ENCODE peak calls at places on chromosome 5, in six cellular contexts. One of them, this sample, is unnamed.

GRCh38 chr5:20572560-20572959 is 584.6 kb upstream of the CDH18 start:
- DNase-seq in sigmoid colon: no peak
- DNase-seq in IMR-90: peak
- DNase-seq in fibroblast of mammary gland: peak
- DNase-seq in cardiac fibroblast: peak
- DNase-seq in left ventricle myocardium inferior: no peak
- DNase-seq in this sample: no peak

GRCh38 chr5:163330723-163331668 is 106.4 kb upstream of the CCNG1 start:
- DNase-seq in sigmoid colon: no peak
- DNase-seq in IMR-90: no peak
- DNase-seq in fibroblast of mammary gland: no peak
- DNase-seq in cardiac fibroblast: no peak
- DNase-seq in left ventricle myocardium inferior: no peak
- DNase-seq in this sample: peak

GRCh38 chr5:302951-303350 is 18.6 kb upstream of the AHRR start:
- DNase-seq in sigmoid colon: peak
- DNase-seq in IMR-90: no peak
- DNase-seq in fibroblast of mammary gland: no peak
- DNase-seq in cardiac fibroblast: no peak
- DNase-seq in left ventricle myocardium inferior: no peak
- DNase-seq in this sample: peak

GRCh38 chr5:61754792-61755191 is 422.7 kb downstream of the ZSWIM6 start:
- DNase-seq in sigmoid colon: no peak
- DNase-seq in IMR-90: no peak
- DNase-seq in fibroblast of mammary gland: no peak
- DNase-seq in cardiac fibroblast: no peak
- DNase-seq in left ventricle myocardium inferior: no peak
- DNase-seq in this sample: no peak

GRCh38 chr5:130164966-130165365 is 260.7 kb downstream of the CHSY3 start:
- DNase-seq in sigmoid colon: no peak
- DNase-seq in IMR-90: no peak
- DNase-seq in fibroblast of mammary gland: peak
- DNase-seq in cardiac fibroblast: peak
- DNase-seq in left ventricle myocardium inferior: no peak
- DNase-seq in this sample: no peak

GRCh38 chr5:156815988-156816599 is 34.0 kb upstream of the PPP1R2B start:
- DNase-seq in sigmoid colon: no peak
- DNase-seq in IMR-90: peak
- DNase-seq in fibroblast of mammary gland: peak
- DNase-seq in cardiac fibroblast: peak
- DNase-seq in left ventricle myocardium inferior: no peak
- DNase-seq in this sample: peak

GRCh38 chr5:116421080-116421629 is 153.5 kb downstream of the SEMA6A start:
- DNase-seq in sigmoid colon: no peak
- DNase-seq in IMR-90: no peak
- DNase-seq in fibroblast of mammary gland: no peak
- DNase-seq in cardiac fibroblast: no peak
- DNase-seq in left ventricle myocardium inferior: no peak
- DNase-seq in this sample: no peak

GRCh38 chr5:14208071-14209021 is 65.2 kb downstream of the TRIO start:
- DNase-seq in sigmoid colon: no peak
- DNase-seq in IMR-90: peak
- DNase-seq in fibroblast of mammary gland: peak
- DNase-seq in cardiac fibroblast: peak
- DNase-seq in left ventricle myocardium inferior: no peak
- DNase-seq in this sample: no peak

GRCh38 chr5:141771031-141771430 is 89.0 kb upstream of the ARAP3 start:
- DNase-seq in sigmoid colon: no peak
- DNase-seq in IMR-90: peak
- DNase-seq in fibroblast of mammary gland: no peak
- DNase-seq in cardiac fibroblast: no peak
- DNase-seq in left ventricle myocardium inferior: no peak
- DNase-seq in this sample: no peak

GRCh38 chr5:112861638-112861985 is 525 bp downstream of the SRP19 start:
- DNase-seq in sigmoid colon: no peak
- DNase-seq in IMR-90: no peak
- DNase-seq in fibroblast of mammary gland: no peak
- DNase-seq in cardiac fibroblast: no peak
- DNase-seq in left ventricle myocardium inferior: no peak
- DNase-seq in this sample: no peak

GRCh38 chr5:159208508-159209437 is 580 bp downstream of the RNF145 start:
- DNase-seq in sigmoid colon: peak
- DNase-seq in IMR-90: peak
- DNase-seq in fibroblast of mammary gland: no peak
- DNase-seq in cardiac fibroblast: peak
- DNase-seq in left ventricle myocardium inferior: peak
- DNase-seq in this sample: peak

GRCh38 chr5:152246401-152246800 is 158.7 kb downstream of the NMUR2 start:
- DNase-seq in sigmoid colon: no peak
- DNase-seq in IMR-90: peak
- DNase-seq in fibroblast of mammary gland: peak
- DNase-seq in cardiac fibroblast: peak
- DNase-seq in left ventricle myocardium inferior: no peak
- DNase-seq in this sample: peak

GRCh38 chr5:159286420-159287035 is 23.4 kb downstream of the UBLCP1 start:
- DNase-seq in sigmoid colon: no peak
- DNase-seq in IMR-90: peak
- DNase-seq in fibroblast of mammary gland: peak
- DNase-seq in cardiac fibroblast: peak
- DNase-seq in left ventricle myocardium inferior: no peak
- DNase-seq in this sample: no peak

GRCh38 chr5:111183064-111183463 is 41.1 kb upstream of the CAMK4 start:
- DNase-seq in sigmoid colon: no peak
- DNase-seq in IMR-90: no peak
- DNase-seq in fibroblast of mammary gland: no peak
- DNase-seq in cardiac fibroblast: no peak
- DNase-seq in left ventricle myocardium inferior: no peak
- DNase-seq in this sample: no peak

GRCh38 chr5:87524217-87524616 is 111.5 kb upstream of the CCNH start:
- DNase-seq in sigmoid colon: no peak
- DNase-seq in IMR-90: no peak
- DNase-seq in fibroblast of mammary gland: no peak
- DNase-seq in cardiac fibroblast: no peak
- DNase-seq in left ventricle myocardium inferior: no peak
- DNase-seq in this sample: no peak

GRCh38 chr5:71922584-71923106 is 184.6 kb upstream of the MAP1B start:
- DNase-seq in sigmoid colon: no peak
- DNase-seq in IMR-90: peak
- DNase-seq in fibroblast of mammary gland: peak
- DNase-seq in cardiac fibroblast: peak
- DNase-seq in left ventricle myocardium inferior: no peak
- DNase-seq in this sample: peak

GRCh38 chr5:88661870-88662207 is 221.1 kb downstream of the MEF2C start:
- DNase-seq in sigmoid colon: no peak
- DNase-seq in IMR-90: no peak
- DNase-seq in fibroblast of mammary gland: no peak
- DNase-seq in cardiac fibroblast: no peak
- DNase-seq in left ventricle myocardium inferior: no peak
- DNase-seq in this sample: no peak

GRCh38 chr5:8576178-8576577 is 707.2 kb downstream of the MTRR start:
- DNase-seq in sigmoid colon: no peak
- DNase-seq in IMR-90: no peak
- DNase-seq in fibroblast of mammary gland: peak
- DNase-seq in cardiac fibroblast: no peak
- DNase-seq in left ventricle myocardium inferior: no peak
- DNase-seq in this sample: no peak

GRCh38 chr5:73591102-73591695 is 25.7 kb downstream of the UTP15 start:
- DNase-seq in sigmoid colon: no peak
- DNase-seq in IMR-90: peak
- DNase-seq in fibroblast of mammary gland: peak
- DNase-seq in cardiac fibroblast: peak
- DNase-seq in left ventricle myocardium inferior: no peak
- DNase-seq in this sample: peak

DNA sequence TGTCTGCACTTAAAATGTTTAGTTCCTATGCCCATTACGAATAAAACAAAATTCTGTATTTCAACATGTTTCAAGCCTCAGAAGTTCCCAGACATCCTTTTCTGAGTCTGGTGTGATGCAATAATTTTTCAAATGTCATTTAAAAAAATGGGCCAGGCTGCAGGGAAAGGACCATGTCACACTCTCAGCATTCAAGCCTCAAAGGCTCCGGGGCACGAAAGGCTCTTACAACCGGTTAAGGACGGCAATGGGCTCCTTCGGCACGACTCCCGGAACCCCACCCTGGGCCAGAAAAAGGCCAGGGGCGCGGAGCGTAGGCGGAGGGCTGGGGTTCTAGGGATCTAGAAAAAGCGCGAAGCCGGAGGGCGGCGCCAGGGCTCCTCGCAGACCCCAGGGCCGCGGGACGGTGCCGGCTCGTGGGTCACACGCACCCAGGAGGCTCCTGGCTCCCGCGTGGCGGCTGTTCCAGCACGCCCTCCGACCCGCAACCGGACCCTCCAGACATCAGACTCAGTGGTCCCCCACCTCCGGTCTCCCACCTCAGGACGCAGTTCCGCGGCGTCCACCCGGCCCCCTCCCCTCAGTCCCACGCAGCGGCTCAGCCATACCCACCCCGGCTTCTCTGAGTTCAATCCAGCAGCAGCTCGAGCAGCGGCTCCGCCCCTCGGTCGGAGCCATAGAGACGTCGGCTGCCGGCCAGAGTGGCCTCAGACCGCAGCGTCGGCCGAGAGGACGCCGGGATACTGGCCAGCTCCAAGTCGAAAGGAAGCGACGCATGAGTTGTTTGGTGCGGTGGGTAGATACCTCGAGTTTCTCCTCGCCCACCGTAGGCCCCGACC is at the start of gene TMEM267:
- DNase-seq in sigmoid colon: peak
- DNase-seq in IMR-90: peak
- DNase-seq in fibroblast of mammary gland: peak
- DNase-seq in cardiac fibroblast: peak
- DNase-seq in left ventricle myocardium inferior: peak
- DNase-seq in this sample: peak
- TF ChIP-seq CTCF in sigmoid colon: no peak
- TF ChIP-seq CTCF in IMR-90: no peak
- TF ChIP-seq CTCF in fibroblast of mammary gland: no peak
- TF ChIP-seq CTCF in cardiac fibroblast: no peak
- TF ChIP-seq CTCF in left ventricle myocardium inferior: no peak
- TF ChIP-seq CTCF in this sample: no peak

DNA sequence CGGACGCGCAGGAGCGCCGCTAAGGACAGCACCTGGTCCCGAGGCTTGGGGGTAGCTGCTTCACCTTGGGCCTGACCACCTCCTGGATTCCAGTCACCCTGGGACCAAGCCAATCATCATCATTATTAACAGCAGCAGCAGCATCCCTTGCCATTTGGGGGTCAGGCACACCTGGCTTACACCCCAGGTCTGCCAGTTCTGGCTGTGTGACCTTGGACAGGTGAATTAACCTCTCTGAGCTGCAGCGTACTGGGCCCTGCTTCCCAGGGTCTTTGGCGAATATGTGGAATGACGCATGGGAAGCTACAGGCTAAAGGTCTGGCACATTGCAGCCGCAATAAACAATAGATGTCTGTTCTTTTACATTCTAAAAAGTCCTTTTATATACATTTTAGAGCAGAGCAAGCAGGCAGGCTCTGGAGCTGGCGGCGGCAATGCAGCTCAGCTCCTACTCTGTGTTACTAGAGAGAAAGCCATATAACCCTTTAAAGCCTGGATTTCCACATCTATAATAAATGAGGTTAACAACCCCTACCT is 97.8 kb upstream of the CPLX2 start:
- DNase-seq in sigmoid colon: no peak
- DNase-seq in IMR-90: no peak
- DNase-seq in fibroblast of mammary gland: no peak
- DNase-seq in cardiac fibroblast: no peak
- DNase-seq in left ventricle myocardium inferior: no peak
- DNase-seq in this sample: peak
- H3K4me3 ChIP-seq in sigmoid colon: no peak
- H3K4me3 ChIP-seq in IMR-90: no peak
- H3K4me3 ChIP-seq in fibroblast of mammary gland: no peak
- H3K4me3 ChIP-seq in cardiac fibroblast: no peak
- H3K4me3 ChIP-seq in left ventricle myocardium inferior: peak
- H3K4me3 ChIP-seq in this sample: no peak

DNA sequence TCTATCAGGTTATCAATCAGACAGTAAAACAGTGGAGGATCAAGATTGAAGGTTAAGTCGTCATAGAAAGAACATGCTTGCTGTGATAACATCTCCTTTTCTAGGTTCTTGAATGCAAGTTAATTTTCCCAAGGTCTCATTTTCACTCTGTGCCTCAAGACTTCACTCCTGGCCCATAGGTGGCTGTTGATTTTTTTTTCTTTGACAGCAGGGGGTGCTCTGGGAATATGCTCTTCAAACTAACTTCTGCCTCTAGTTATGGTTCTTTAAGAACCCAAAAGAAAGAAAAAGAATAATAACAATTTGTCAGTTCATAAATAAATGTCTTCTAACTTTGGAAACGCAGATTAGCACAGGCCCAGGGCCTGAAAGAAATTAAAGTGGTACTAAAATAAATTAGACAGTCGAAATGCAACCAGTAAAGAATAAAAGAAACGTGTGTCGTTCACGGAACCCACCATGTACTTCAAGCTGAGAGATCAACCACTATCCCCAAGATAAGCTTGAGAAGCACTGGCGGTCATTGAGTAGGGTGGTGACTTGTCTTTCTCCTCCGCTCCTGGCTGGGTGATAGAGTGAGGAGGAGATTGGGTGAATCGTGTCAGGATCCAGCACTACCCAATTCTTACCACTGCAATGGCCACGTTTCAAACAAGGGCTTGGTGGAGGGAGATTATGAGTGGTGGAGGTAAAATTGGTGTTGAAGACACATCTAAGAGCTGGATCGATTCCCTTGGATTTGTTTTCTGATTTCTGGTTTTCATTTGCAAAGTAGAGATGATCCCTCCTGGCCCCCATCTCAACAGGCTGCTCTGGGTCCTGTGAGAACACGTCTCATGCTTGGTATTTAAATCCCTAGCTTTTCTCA is 93.4 kb upstream of the IRX4 start:
- DNase-seq in sigmoid colon: no peak
- DNase-seq in IMR-90: no peak
- DNase-seq in fibroblast of mammary gland: peak
- DNase-seq in cardiac fibroblast: peak
- DNase-seq in left ventricle myocardium inferior: no peak
- DNase-seq in this sample: no peak
- TF ChIP-seq CTCF in sigmoid colon: no peak
- TF ChIP-seq CTCF in IMR-90: no peak
- TF ChIP-seq CTCF in fibroblast of mammary gland: peak
- TF ChIP-seq CTCF in cardiac fibroblast: no peak
- TF ChIP-seq CTCF in left ventricle myocardium inferior: peak
- TF ChIP-seq CTCF in this sample: no peak

GRCh38 chr5:179180061-179180460 is 119.9 kb downstream of the ZNF354C start:
- DNase-seq in sigmoid colon: no peak
- DNase-seq in IMR-90: no peak
- DNase-seq in fibroblast of mammary gland: no peak
- DNase-seq in cardiac fibroblast: no peak
- DNase-seq in left ventricle myocardium inferior: no peak
- DNase-seq in this sample: no peak

GRCh38 chr5:179171816-179172745 is 111.9 kb downstream of the ZNF354C start:
- DNase-seq in sigmoid colon: no peak
- DNase-seq in IMR-90: no peak
- DNase-seq in fibroblast of mammary gland: no peak
- DNase-seq in cardiac fibroblast: no peak
- DNase-seq in left ventricle myocardium inferior: no peak
- DNase-seq in this sample: no peak

GRCh38 chr5:179178016-179178575 is 117.9 kb downstream of the ZNF354C start:
- DNase-seq in sigmoid colon: peak
- DNase-seq in IMR-90: no peak
- DNase-seq in fibroblast of mammary gland: no peak
- DNase-seq in cardiac fibroblast: no peak
- DNase-seq in left ventricle myocardium inferior: no peak
- DNase-seq in this sample: no peak

GRCh38 chr5:179176571-179177230 is 116.5 kb downstream of the ZNF354C start:
- DNase-seq in sigmoid colon: peak
- DNase-seq in IMR-90: no peak
- DNase-seq in fibroblast of mammary gland: no peak
- DNase-seq in cardiac fibroblast: no peak
- DNase-seq in left ventricle myocardium inferior: no peak
- DNase-seq in this sample: no peak

GRCh38 chr5:179176166-179176565 is 116.0 kb downstream of the ZNF354C start:
- DNase-seq in sigmoid colon: peak
- DNase-seq in IMR-90: no peak
- DNase-seq in fibroblast of mammary gland: no peak
- DNase-seq in cardiac fibroblast: no peak
- DNase-seq in left ventricle myocardium inferior: no peak
- DNase-seq in this sample: no peak
- H3K4me3 ChIP-seq in sigmoid colon: no peak
- H3K4me3 ChIP-seq in IMR-90: no peak
- H3K4me3 ChIP-seq in fibroblast of mammary gland: no peak
- H3K4me3 ChIP-seq in cardiac fibroblast: no peak
- H3K4me3 ChIP-seq in left ventricle myocardium inferior: no peak
- H3K4me3 ChIP-seq in this sample: no peak

This sample was measured in endodermal cell.